ENCODE peak calls at places on chromosomes 13 and 19, in seven cellular contexts. P is IMR-90, A is H1, Q is H9, J is mesendoderm, V is mesenchymal stem cell, G is trophoblast cell. Y is an unnamed sample.
A peak's percentile ranks its signal among the peaks of the same experiment; 100 is the strongest.

GRCh38 chr13:88434953-88435352 is 763.8 kb downstream of the SLITRK5 start:
- DNase-seq in P (no peak), A (no peak), Q (no peak), J (peak; percentile 1), V (no peak), G (no peak), Y (no peak)

GRCh38 chr13:113064534-113065405 is 40.8 kb upstream of the F7 start:
- DNase-seq in P (peak; percentile 60), A (no peak), Q (no peak), J (peak; percentile 8), V (peak; percentile 49), G (peak; percentile 6), Y (no peak)

GRCh38 chr19:18292460-18292809 is 11.0 kb upstream of the JUND start:
- DNase-seq in P (no peak), A (no peak), Q (peak; percentile 71), J (peak; percentile 94), V (no peak), G (peak; percentile 86), Y (no peak)

GRCh38 chr13:97223711-97224461 is 1.8 kb downstream of the MBNL2 start:
- DNase-seq in P (peak; percentile 96), A (no peak), Q (peak; percentile 41), J (peak; percentile 90), V (peak; percentile 94), G (peak; percentile 94), Y (peak; percentile 52)

GRCh38 chr19:33323093-33323820 is 20.9 kb upstream of the CEBPA start:
- DNase-seq in P (no peak), A (no peak), Q (no peak), J (no peak), V (no peak), G (peak; percentile 89), Y (no peak)

GRCh38 chr19:41940443-41941409 is 12.5 kb upstream of the ERFL start:
- DNase-seq in P (no peak), A (no peak), Q (no peak), J (no peak), V (peak; percentile 33), G (no peak), Y (no peak)

GRCh38 chr19:34253711-34254551 is 423 bp upstream of the GARRE1 start:
- DNase-seq in P (peak; percentile 47), A (peak; percentile 50), Q (peak; percentile 91), J (peak; percentile 90), V (peak; percentile 67), G (peak; percentile 90), Y (peak; percentile 84)

GRCh38 chr13:20673711-20674110 is 29.8 kb upstream of the IL17D start:
- DNase-seq in P (no peak), A (no peak), Q (no peak), J (no peak), V (no peak), G (no peak), Y (no peak)

GRCh38 chr19:36032251-36033104 is at the start of gene CLIP3:
- DNase-seq in P (peak; percentile 62), A (no peak), Q (peak; percentile 83), J (peak; percentile 77), V (peak; percentile 73), G (peak; percentile 23), Y (peak; percentile 75)

GRCh38 chr19:4538601-4538954 is 1.3 kb downstream of the LRG1 start:
- DNase-seq in P (no peak), A (no peak), Q (no peak), J (no peak), V (no peak), G (no peak), Y (no peak)

GRCh38 chr13:51844862-51845573 is at the start of gene TMEM272:
- DNase-seq in P (peak; percentile 11), A (no peak), Q (peak; percentile 72), J (peak; percentile 67), V (peak; percentile 57), G (peak; percentile 76), Y (peak; percentile 37)

GRCh38 chr19:33301900-33302174 is 497 bp downstream of the CEBPA start:
- DNase-seq in P (no peak), A (no peak), Q (no peak), J (no peak), V (no peak), G (no peak), Y (no peak)

GRCh38 chr19:31352296-31352781 is 3.1 kb upstream of the TSHZ3 start:
- DNase-seq in P (no peak), A (no peak), Q (peak; percentile 55), J (peak; percentile 70), V (no peak), G (no peak), Y (no peak)

DNA sequence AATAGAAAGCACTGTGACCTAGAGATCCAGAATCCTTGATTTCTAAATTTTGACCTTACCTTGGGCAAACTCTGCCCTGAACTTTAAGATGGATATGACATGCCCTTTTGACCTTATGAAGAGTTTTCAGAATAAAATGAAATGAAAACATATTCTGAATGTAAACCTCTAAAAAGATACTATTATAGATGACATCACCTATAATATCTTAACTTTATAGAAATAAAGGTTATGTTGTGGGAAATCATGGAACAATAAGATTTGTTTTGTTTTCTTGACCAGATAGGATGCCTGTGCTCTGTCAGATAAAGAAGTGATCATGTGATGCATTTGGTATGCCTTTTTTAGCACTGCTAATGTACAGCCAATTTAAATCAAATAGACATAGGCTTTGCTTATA is 13.1 kb upstream of the LPAR6 start:
- DNase-seq in P (no peak), A (no peak), Q (no peak), J (no peak), V (no peak), G (no peak), Y (no peak)
- H4K8ac ChIP-seq in P (no peak overlapping the region), A (no peak overlapping the region), Q (no peak overlapping the region), J (no peak overlapping the region), V (no peak overlapping the region), G (no peak overlapping the region), Y (no peak overlapping the region)

DNA sequence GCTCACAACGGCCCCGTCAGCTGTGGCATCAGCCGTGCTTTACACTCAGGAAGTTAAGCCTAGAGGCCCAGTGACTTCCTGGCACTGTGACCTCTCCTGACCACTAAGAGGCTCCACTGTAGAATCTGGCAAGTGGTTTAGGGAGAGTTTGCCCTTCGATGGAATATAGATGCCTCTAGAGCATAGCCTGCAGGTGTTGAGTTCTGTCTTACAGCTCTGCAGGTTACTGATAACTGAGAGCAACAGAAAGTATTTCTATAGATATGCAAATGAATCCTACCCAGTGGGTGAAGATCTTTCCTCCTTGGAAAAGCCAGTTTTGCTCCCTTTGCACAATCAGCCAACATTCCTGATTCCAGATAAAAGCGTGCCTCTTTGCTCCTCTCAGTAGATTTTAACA is 35.8 kb downstream of the ATP12A start:
- DNase-seq in P (no peak), A (no peak), Q (peak; percentile 50), J (peak; percentile 97), V (no peak), G (peak; percentile 48), Y (no peak)
- H3K23ac ChIP-seq in P (no peak overlapping the region), A (no peak overlapping the region), Q (no peak overlapping the region), J (no peak overlapping the region), V (no peak overlapping the region), G (no peak overlapping the region), Y (no peak overlapping the region)

GRCh38 chr13:50730496-50731171 is 112.9 kb downstream of the DLEU7 start:
- DNase-seq in P (no peak), A (no peak), Q (no peak), J (no peak), V (no peak), G (no peak), Y (no peak)
- H2AK5ac ChIP-seq in P (no peak overlapping the region), A (no peak overlapping the region), Q (no peak overlapping the region), J (no peak overlapping the region), V (no peak overlapping the region), G (no peak overlapping the region), Y (no peak overlapping the region)

DNA sequence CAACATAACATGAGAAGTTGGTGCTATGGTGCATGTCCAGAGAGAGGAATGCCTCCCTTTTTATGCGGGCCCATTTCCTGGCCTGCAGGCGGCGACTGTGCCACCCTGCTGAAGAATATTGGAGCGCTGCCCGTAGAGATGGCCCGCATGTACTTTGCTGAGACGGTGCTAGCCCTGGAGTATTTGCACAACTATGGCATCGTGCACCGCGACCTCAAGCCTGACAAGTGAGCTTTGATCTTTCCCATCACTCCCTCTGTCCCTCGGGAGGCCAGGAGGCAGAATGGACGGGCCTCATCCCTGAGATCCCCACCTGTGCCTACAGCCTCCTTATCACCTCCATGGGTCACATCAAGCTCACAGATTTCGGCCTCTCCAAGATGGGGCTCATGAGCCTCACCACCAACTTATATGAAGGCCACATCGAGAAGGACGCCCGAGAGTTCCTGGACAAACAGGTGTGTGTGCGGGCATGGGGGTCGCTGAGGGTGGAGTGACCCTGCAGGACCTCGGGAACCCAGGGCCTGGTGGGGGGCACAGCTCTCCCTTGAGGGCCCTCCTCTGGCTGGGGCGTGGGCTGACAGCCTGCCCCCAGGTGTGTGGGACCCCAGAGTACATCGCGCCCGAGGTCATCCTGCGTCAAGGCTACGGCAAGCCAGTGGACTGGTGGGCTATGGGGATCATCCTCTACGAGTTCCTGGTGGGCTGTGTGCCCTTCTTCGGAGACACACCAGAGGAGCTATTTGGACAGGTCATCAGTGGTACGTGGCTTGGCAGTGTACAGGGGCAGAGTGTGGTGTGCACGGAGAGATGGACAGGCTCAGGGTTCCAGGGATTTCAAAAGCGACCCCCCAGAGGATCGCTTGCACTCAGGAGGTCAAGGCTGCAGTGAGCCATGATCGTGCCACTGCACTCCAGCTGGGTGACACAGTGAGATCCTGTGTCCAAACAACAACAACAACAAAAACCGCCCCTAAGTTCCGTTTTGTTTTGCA is 16.2 kb downstream of the DNASE2 start:
- DNase-seq in P (no peak), A (no peak), Q (no peak), J (no peak), V (no peak), G (no peak), Y (no peak)
- H4K8ac ChIP-seq in P (no peak overlapping the region), A (no peak overlapping the region), Q (no peak overlapping the region), J (no peak overlapping the region), V (no peak overlapping the region), G (no peak overlapping the region), Y (peak overlapping the region; percentile 52)

GRCh38 chr19:38796154-38796553 is 7.2 kb downstream of the LGALS7B start:
- DNase-seq in P (no peak), A (no peak), Q (no peak), J (no peak), V (no peak), G (no peak), Y (no peak)
- H3K23ac ChIP-seq in P (no peak overlapping the region), A (no peak overlapping the region), Q (no peak overlapping the region), J (no peak overlapping the region), V (no peak overlapping the region), G (no peak overlapping the region), Y (no peak overlapping the region)

Y was measured in neuronal stem cell.